ENCODE peak calls at places on chromosome 2, in seven cellular contexts. One of them, this sample, is unnamed.

GRCh38 chr2:65137197-65137780 is 7.4 kb upstream of the RAB1A start:
- DNase-seq in NCI-H1694: no peak
- DNase-seq in AG09309: no peak
- DNase-seq in activated CD4-positive, CD25-positive, alpha-beta regulatory T cell: no peak
- DNase-seq in Daoy: no peak
- DNase-seq in endothelial cell: no peak
- DNase-seq in anterior cingulate cortex: no peak
- DNase-seq in this sample: no peak

GRCh38 chr2:14615701-14616100 is 16.8 kb upstream of the LRATD1 start:
- DNase-seq in Daoy: no peak
- DNase-seq in endothelial cell: no peak
- DNase-seq in NCI-H1694: no peak
- DNase-seq in anterior cingulate cortex: no peak
- DNase-seq in AG09309: no peak
- DNase-seq in activated CD4-positive, CD25-positive, alpha-beta regulatory T cell: no peak
- DNase-seq in this sample: no peak

GRCh38 chr2:159677654-159678053 is 34.7 kb upstream of the MARCHF7 start:
- DNase-seq in anterior cingulate cortex: no peak
- DNase-seq in Daoy: no peak
- DNase-seq in AG09309: no peak
- DNase-seq in NCI-H1694: peak; percentile 4
- DNase-seq in activated CD4-positive, CD25-positive, alpha-beta regulatory T cell: no peak
- DNase-seq in endothelial cell: no peak
- DNase-seq in this sample: no peak

GRCh38 chr2:226828164-226828563 is 7.7 kb upstream of the RHBDD1 start:
- DNase-seq in anterior cingulate cortex: no peak
- DNase-seq in NCI-H1694: no peak
- DNase-seq in Daoy: no peak
- DNase-seq in endothelial cell: no peak
- DNase-seq in activated CD4-positive, CD25-positive, alpha-beta regulatory T cell: no peak
- DNase-seq in AG09309: no peak
- DNase-seq in this sample: no peak

GRCh38 chr2:139721454-139721995 is 941.3 kb upstream of the NXPH2 start:
- DNase-seq in activated CD4-positive, CD25-positive, alpha-beta regulatory T cell: no peak
- DNase-seq in AG09309: no peak
- DNase-seq in anterior cingulate cortex: no peak
- DNase-seq in NCI-H1694: no peak
- DNase-seq in Daoy: no peak
- DNase-seq in endothelial cell: no peak
- DNase-seq in this sample: no peak

GRCh38 chr2:201135396-201135795 is 19.4 kb downstream of the CFLAR start:
- DNase-seq in endothelial cell: no peak
- DNase-seq in AG09309: no peak
- DNase-seq in anterior cingulate cortex: no peak
- DNase-seq in Daoy: no peak
- DNase-seq in NCI-H1694: no peak
- DNase-seq in activated CD4-positive, CD25-positive, alpha-beta regulatory T cell: no peak
- DNase-seq in this sample: no peak

GRCh38 chr2:207683879-207684627 is 27.4 kb upstream of the CCNYL1 start:
- DNase-seq in activated CD4-positive, CD25-positive, alpha-beta regulatory T cell: no peak
- DNase-seq in Daoy: peak; percentile 76
- DNase-seq in NCI-H1694: no peak
- DNase-seq in endothelial cell: no peak
- DNase-seq in AG09309: peak; percentile 82
- DNase-seq in anterior cingulate cortex: no peak
- DNase-seq in this sample: no peak

GRCh38 chr2:20365249-20365817 is 14.7 kb upstream of the PUM2 start:
- DNase-seq in endothelial cell: no peak
- DNase-seq in AG09309: no peak
- DNase-seq in activated CD4-positive, CD25-positive, alpha-beta regulatory T cell: no peak
- DNase-seq in anterior cingulate cortex: no peak
- DNase-seq in NCI-H1694: no peak
- DNase-seq in Daoy: no peak
- DNase-seq in this sample: no peak

GRCh38 chr2:221502270-221502973 is 69.7 kb downstream of the EPHA4 start:
- DNase-seq in Daoy: peak; percentile 50
- DNase-seq in anterior cingulate cortex: no peak
- DNase-seq in activated CD4-positive, CD25-positive, alpha-beta regulatory T cell: no peak
- DNase-seq in AG09309: peak; percentile 71
- DNase-seq in NCI-H1694: no peak
- DNase-seq in endothelial cell: no peak
- DNase-seq in this sample: no peak

GRCh38 chr2:200110380-200110779 is 155.0 kb downstream of the MAIP1 start:
- DNase-seq in AG09309: no peak
- DNase-seq in Daoy: no peak
- DNase-seq in endothelial cell: no peak
- DNase-seq in anterior cingulate cortex: no peak
- DNase-seq in activated CD4-positive, CD25-positive, alpha-beta regulatory T cell: no peak
- DNase-seq in NCI-H1694: no peak
- DNase-seq in this sample: no peak

GRCh38 chr2:126769118-126769517 is 113.2 kb downstream of the GYPC start:
- DNase-seq in activated CD4-positive, CD25-positive, alpha-beta regulatory T cell: no peak
- DNase-seq in anterior cingulate cortex: no peak
- DNase-seq in Daoy: no peak
- DNase-seq in endothelial cell: no peak
- DNase-seq in NCI-H1694: no peak
- DNase-seq in AG09309: no peak
- DNase-seq in this sample: no peak

GRCh38 chr2:190716176-190716807 is 67.4 kb downstream of the NAB1 start:
- DNase-seq in NCI-H1694: no peak
- DNase-seq in AG09309: no peak
- DNase-seq in anterior cingulate cortex: no peak
- DNase-seq in endothelial cell: no peak
- DNase-seq in Daoy: no peak
- DNase-seq in activated CD4-positive, CD25-positive, alpha-beta regulatory T cell: no peak
- DNase-seq in this sample: no peak

GRCh38 chr2:175373001-175373727 is 191.7 kb upstream of the ATP5MC3 start:
- DNase-seq in AG09309: peak; percentile 8
- DNase-seq in Daoy: peak; percentile 43
- DNase-seq in anterior cingulate cortex: no peak
- DNase-seq in NCI-H1694: no peak
- DNase-seq in endothelial cell: no peak
- DNase-seq in activated CD4-positive, CD25-positive, alpha-beta regulatory T cell: no peak
- DNase-seq in this sample: no peak

GRCh38 chr2:10057231-10058107 is 14.1 kb downstream of the KLF11 start:
- DNase-seq in anterior cingulate cortex: no peak
- DNase-seq in AG09309: peak; percentile 24
- DNase-seq in Daoy: peak; percentile 80
- DNase-seq in endothelial cell: peak; percentile 61
- DNase-seq in NCI-H1694: no peak
- DNase-seq in activated CD4-positive, CD25-positive, alpha-beta regulatory T cell: no peak
- DNase-seq in this sample: peak; percentile 81

GRCh38 chr2:149645391-149645790 is 57.8 kb upstream of the MMADHC start:
- DNase-seq in NCI-H1694: no peak
- DNase-seq in anterior cingulate cortex: no peak
- DNase-seq in Daoy: peak; percentile 14
- DNase-seq in activated CD4-positive, CD25-positive, alpha-beta regulatory T cell: no peak
- DNase-seq in AG09309: peak; percentile 58
- DNase-seq in endothelial cell: no peak
- DNase-seq in this sample: no peak

GRCh38 chr2:37812414-37812813 is 112.7 kb upstream of the RMDN2 start:
- DNase-seq in NCI-H1694: no peak
- DNase-seq in Daoy: no peak
- DNase-seq in activated CD4-positive, CD25-positive, alpha-beta regulatory T cell: no peak
- DNase-seq in endothelial cell: no peak
- DNase-seq in AG09309: no peak
- DNase-seq in anterior cingulate cortex: no peak
- DNase-seq in this sample: no peak

GRCh38 chr2:119691189-119691588 is 12.2 kb downstream of the TMEM177 start:
- DNase-seq in activated CD4-positive, CD25-positive, alpha-beta regulatory T cell: no peak
- DNase-seq in Daoy: no peak
- DNase-seq in anterior cingulate cortex: no peak
- DNase-seq in NCI-H1694: no peak
- DNase-seq in AG09309: no peak
- DNase-seq in endothelial cell: no peak
- DNase-seq in this sample: no peak